ENCODE peak calls at places on chromosomes 12 and 14, in nine cellular contexts. Z, G, L, Y, K, D, B, S and N are unnamed samples.

GRCh38 chr14:56524971-56525677 is 54.5 kb upstream of the TMEM260 start:
- DNase-seq in K (no peak), S (no peak), B (no peak), D (no peak), Y (no peak), G (no peak), L (no peak), Z (no peak), N (no peak)

GRCh38 chr14:59185676-59186075 is 2.8 kb upstream of the DAAM1 start:
- DNase-seq in D (no peak), L (no peak), Y (no peak), G (no peak), S (no peak), K (no peak), B (no peak), Z (no peak), N (no peak)

GRCh38 chr14:89276424-89276975 is 140.5 kb downstream of the FOXN3 start:
- DNase-seq in D (no peak), Z (no peak), B (no peak), G (peak; percentile 66), S (no peak), Y (no peak), K (peak; percentile 77), L (no peak), N (no peak)

GRCh38 chr12:62865860-62866407 is 69.0 kb downstream of the PPM1H start:
- DNase-seq in Y (no peak), Z (no peak), B (no peak), G (no peak), L (no peak), D (no peak), K (no peak), S (no peak), N (no peak)

GRCh38 chr12:2651061-2651965 is 143.5 kb upstream of the FKBP4 start:
- DNase-seq in G (no peak), D (no peak), K (no peak), B (no peak), L (no peak), Z (no peak), Y (no peak), S (no peak), N (no peak)

GRCh38 chr12:104219908-104220404 is 4.4 kb downstream of the TXNRD1 start:
- DNase-seq in D (no peak), Y (no peak), K (no peak), L (peak; percentile 53), Z (peak; percentile 98), B (no peak), G (peak; percentile 30), S (peak; percentile 44), N (peak; percentile 84)

GRCh38 chr14:74793506-74794155 is 30.5 kb downstream of the YLPM1 start:
- DNase-seq in Y (no peak), D (no peak), Z (no peak), L (no peak), K (no peak), G (no peak), S (no peak), B (no peak), N (peak; percentile 37)

GRCh38 chr12:104684884-104685283 is 228.1 kb downstream of the CHST11 start:
- DNase-seq in L (no peak), K (no peak), S (no peak), Z (no peak), G (no peak), D (no peak), Y (no peak), B (no peak), N (no peak)

GRCh38 chr12:70583251-70583650 is 54.0 kb downstream of the PTPRB start:
- DNase-seq in G (no peak), S (no peak), Y (no peak), K (no peak), B (no peak), L (no peak), D (no peak), Z (no peak), N (no peak)

GRCh38 chr12:100251917-100252316 is 15.0 kb downstream of the DEPDC4 start:
- DNase-seq in S (no peak), B (no peak), L (peak; percentile 73), D (no peak), Y (no peak), G (no peak), Z (no peak), K (no peak), N (no peak)

GRCh38 chr12:56010112-56010570 is 10.7 kb upstream of the IKZF4 start:
- DNase-seq in S (no peak), Y (no peak), B (no peak), L (no peak), G (no peak), D (no peak), Z (no peak), K (no peak), N (no peak)

GRCh38 chr14:54908230-54908629 is 5.6 kb upstream of the GCH1 start:
- DNase-seq in K (no peak), G (no peak), Y (no peak), D (no peak), B (no peak), Z (no peak), S (no peak), L (no peak), N (no peak)

GRCh38 chr12:70052931-70053497 is 190.2 kb upstream of the CNOT2 start:
- DNase-seq in Y (no peak), D (no peak), K (no peak), G (no peak), S (no peak), L (peak; percentile 73), B (no peak), Z (peak; percentile 72), N (peak; percentile 15)

GRCh38 chr12:80353254-80353653 is 90.8 kb upstream of the PTPRQ start:
- DNase-seq in K (no peak), D (no peak), Y (no peak), L (no peak), S (no peak), B (no peak), G (no peak), Z (peak; percentile 89), N (peak; percentile 58)

GRCh38 chr12:104667139-104667538 is 210.4 kb downstream of the CHST11 start:
- DNase-seq in D (no peak), S (no peak), Y (no peak), G (no peak), Z (no peak), B (no peak), L (no peak), K (no peak), N (no peak)

GRCh38 chr14:71931492-71932228 is 569 bp upstream of the RGS6 start:
- DNase-seq in S (no peak), Y (peak; percentile 69), L (no peak), G (no peak), Z (no peak), K (peak; percentile 27), B (no peak), D (peak; percentile 10), N (no peak)

GRCh38 chr12:62813031-62813829 is 121.7 kb downstream of the PPM1H start:
- DNase-seq in Z (peak; percentile 75), D (peak; percentile 60), K (peak; percentile 53), B (peak; percentile 69), G (no peak), Y (peak; percentile 81), L (peak; percentile 41), S (peak; percentile 20), N (peak; percentile 80)

GRCh38 chr14:48429512-48429911 is 754.1 kb upstream of the MDGA2 start:
- DNase-seq in Y (no peak), L (no peak), S (no peak), Z (no peak), B (no peak), G (no peak), D (no peak), K (no peak), N (no peak)

GRCh38 chr12:126914170-126914796 is 1352.7 kb upstream of the TMEM132C start:
- DNase-seq in G (no peak), S (no peak), D (no peak), L (no peak), K (no peak), Z (no peak), Y (no peak), B (no peak), N (no peak)

GRCh38 chr12:82057770-82058169 is 298.6 kb upstream of the PPFIA2 start:
- DNase-seq in L (no peak), Y (no peak), S (no peak), B (no peak), Z (no peak), D (no peak), K (no peak), G (no peak), N (no peak)

GRCh38 chr12:95059984-95060383 is 13.4 kb downstream of the NR2C1 start:
- DNase-seq in B (no peak), L (no peak), Z (no peak), S (no peak), K (no peak), Y (no peak), D (no peak), G (no peak), N (no peak)

GRCh38 chr14:50531595-50532501 is 521 bp downstream of the MAP4K5 start:
- DNase-seq in L (peak; percentile 47), Y (peak; percentile 77), K (peak; percentile 36), D (peak; percentile 46), S (no peak), G (no peak), Z (no peak), B (peak; percentile 68), N (no peak)

GRCh38 chr14:94876306-94876705 is 106.4 kb upstream of the GSC start:
- DNase-seq in G (no peak), Y (no peak), S (no peak), L (no peak), B (no peak), D (no peak), Z (no peak), K (no peak), N (peak; percentile 40)

GRCh38 chr14:58077621-58078020 is 74.4 kb downstream of the ARMH4 start:
- DNase-seq in Z (no peak), L (no peak), D (no peak), S (no peak), Y (no peak), K (no peak), G (no peak), B (no peak), N (no peak)

GRCh38 chr12:58647495-58647894 is 272.8 kb downstream of the LRIG3 start:
- DNase-seq in S (no peak), L (no peak), K (no peak), B (no peak), Z (no peak), D (no peak), G (no peak), Y (no peak), N (no peak)

GRCh38 chr12:120853188-120853587 is 51.0 kb downstream of the SPPL3 start:
- DNase-seq in Z (no peak), K (no peak), Y (no peak), D (no peak), L (no peak), G (no peak), B (no peak), S (no peak), N (no peak)

GRCh38 chr14:37598973-37599526 is 3.6 kb downstream of the TTC6 start:
- DNase-seq in B (no peak), G (no peak), L (no peak), D (no peak), Y (no peak), Z (no peak), K (no peak), S (no peak), N (no peak)

GRCh38 chr12:24902521-24903304 is 46.2 kb downstream of the BCAT1 start:
- DNase-seq in Z (no peak), D (peak; percentile 22), S (no peak), B (peak; percentile 79), Y (peak; percentile 63), K (peak; percentile 49), G (no peak), L (no peak), N (no peak)

GRCh38 chr14:92704821-92705220 is 43.6 kb downstream of the LGMN start:
- DNase-seq in S (no peak), L (no peak), D (no peak), Z (no peak), Y (peak; percentile 55), K (no peak), G (no peak), B (no peak), N (no peak)